ENCODE peak calls at places on chromosomes 12 and 14, in seven cellular contexts. One of them, this sample, is unnamed.

GRCh38 chr14:19878029-19878642 is 3.2 kb downstream of the OR4K2 start:
- DNase-seq in adrenal gland: no peak
- DNase-seq in heart left ventricle: no peak
- DNase-seq in NB4: peak
- DNase-seq in H1: no peak
- DNase-seq in tibial nerve: no peak
- DNase-seq in spleen: no peak
- DNase-seq in this sample: no peak

GRCh38 chr12:126791122-126791521 is 1475.8 kb upstream of the TMEM132C start:
- DNase-seq in adrenal gland: no peak
- DNase-seq in H1: no peak
- DNase-seq in heart left ventricle: no peak
- DNase-seq in tibial nerve: no peak
- DNase-seq in NB4: no peak
- DNase-seq in spleen: no peak
- DNase-seq in this sample: no peak

GRCh38 chr12:53825246-53826081 is 73.7 kb upstream of the CISTR start:
- DNase-seq in spleen: no peak
- DNase-seq in heart left ventricle: no peak
- DNase-seq in H1: no peak
- DNase-seq in adrenal gland: no peak
- DNase-seq in tibial nerve: no peak
- DNase-seq in NB4: no peak
- DNase-seq in this sample: no peak

GRCh38 chr12:71452006-71452405 is 12.4 kb downstream of the LGR5 start:
- DNase-seq in adrenal gland: no peak
- DNase-seq in tibial nerve: no peak
- DNase-seq in NB4: no peak
- DNase-seq in H1: no peak
- DNase-seq in heart left ventricle: no peak
- DNase-seq in spleen: no peak
- DNase-seq in this sample: no peak

GRCh38 chr12:55258288-55258687 is 13.9 kb downstream of the OR6C74 start:
- DNase-seq in NB4: no peak
- DNase-seq in H1: no peak
- DNase-seq in heart left ventricle: no peak
- DNase-seq in tibial nerve: no peak
- DNase-seq in spleen: no peak
- DNase-seq in adrenal gland: no peak
- DNase-seq in this sample: no peak

GRCh38 chr12:81034926-81035325 is 43.0 kb upstream of the ACSS3 start:
- DNase-seq in NB4: no peak
- DNase-seq in adrenal gland: no peak
- DNase-seq in H1: no peak
- DNase-seq in tibial nerve: no peak
- DNase-seq in heart left ventricle: no peak
- DNase-seq in spleen: no peak
- DNase-seq in this sample: no peak

GRCh38 chr14:38078393-38078792 is 129.3 kb upstream of the SSTR1 start:
- DNase-seq in heart left ventricle: no peak
- DNase-seq in spleen: peak
- DNase-seq in H1: no peak
- DNase-seq in NB4: no peak
- DNase-seq in tibial nerve: no peak
- DNase-seq in adrenal gland: peak
- DNase-seq in this sample: no peak

GRCh38 chr12:25960926-25961325 is 2.4 kb downstream of the RASSF8 start:
- DNase-seq in tibial nerve: no peak
- DNase-seq in NB4: no peak
- DNase-seq in adrenal gland: no peak
- DNase-seq in heart left ventricle: no peak
- DNase-seq in H1: no peak
- DNase-seq in spleen: no peak
- DNase-seq in this sample: no peak

GRCh38 chr14:37595809-37596595 is 573 bp downstream of the TTC6 start:
- DNase-seq in NB4: peak
- DNase-seq in spleen: no peak
- DNase-seq in adrenal gland: no peak
- DNase-seq in tibial nerve: no peak
- DNase-seq in heart left ventricle: no peak
- DNase-seq in H1: no peak
- DNase-seq in this sample: no peak

GRCh38 chr12:1022032-1022970 is 31.3 kb downstream of the ERC1 start:
- DNase-seq in tibial nerve: no peak
- DNase-seq in adrenal gland: no peak
- DNase-seq in NB4: no peak
- DNase-seq in spleen: no peak
- DNase-seq in H1: no peak
- DNase-seq in heart left ventricle: no peak
- DNase-seq in this sample: no peak

GRCh38 chr12:128578045-128578444 is 245.7 kb downstream of the SLC15A4 start:
- DNase-seq in H1: no peak
- DNase-seq in tibial nerve: no peak
- DNase-seq in NB4: no peak
- DNase-seq in spleen: no peak
- DNase-seq in heart left ventricle: no peak
- DNase-seq in adrenal gland: no peak
- DNase-seq in this sample: no peak

GRCh38 chr12:128586630-128587029 is 237.1 kb downstream of the SLC15A4 start:
- DNase-seq in spleen: no peak
- DNase-seq in NB4: no peak
- DNase-seq in heart left ventricle: no peak
- DNase-seq in tibial nerve: no peak
- DNase-seq in H1: no peak
- DNase-seq in adrenal gland: no peak
- DNase-seq in this sample: no peak

GRCh38 chr12:128587918-128588317 is 235.8 kb downstream of the SLC15A4 start:
- DNase-seq in H1: no peak
- DNase-seq in NB4: no peak
- DNase-seq in tibial nerve: no peak
- DNase-seq in heart left ventricle: no peak
- DNase-seq in adrenal gland: no peak
- DNase-seq in spleen: no peak
- DNase-seq in this sample: no peak

GRCh38 chr12:128583453-128583852 is 240.3 kb downstream of the SLC15A4 start:
- DNase-seq in adrenal gland: no peak
- DNase-seq in NB4: no peak
- DNase-seq in spleen: no peak
- DNase-seq in tibial nerve: no peak
- DNase-seq in H1: peak
- DNase-seq in heart left ventricle: no peak
- DNase-seq in this sample: no peak
- TF ChIP-seq CTCF in adrenal gland: no peak
- TF ChIP-seq CTCF in NB4: no peak
- TF ChIP-seq CTCF in spleen: no peak
- TF ChIP-seq CTCF in tibial nerve: no peak
- TF ChIP-seq CTCF in H1: peak
- TF ChIP-seq CTCF in heart left ventricle: no peak
- TF ChIP-seq CTCF in this sample: no peak

DNA sequence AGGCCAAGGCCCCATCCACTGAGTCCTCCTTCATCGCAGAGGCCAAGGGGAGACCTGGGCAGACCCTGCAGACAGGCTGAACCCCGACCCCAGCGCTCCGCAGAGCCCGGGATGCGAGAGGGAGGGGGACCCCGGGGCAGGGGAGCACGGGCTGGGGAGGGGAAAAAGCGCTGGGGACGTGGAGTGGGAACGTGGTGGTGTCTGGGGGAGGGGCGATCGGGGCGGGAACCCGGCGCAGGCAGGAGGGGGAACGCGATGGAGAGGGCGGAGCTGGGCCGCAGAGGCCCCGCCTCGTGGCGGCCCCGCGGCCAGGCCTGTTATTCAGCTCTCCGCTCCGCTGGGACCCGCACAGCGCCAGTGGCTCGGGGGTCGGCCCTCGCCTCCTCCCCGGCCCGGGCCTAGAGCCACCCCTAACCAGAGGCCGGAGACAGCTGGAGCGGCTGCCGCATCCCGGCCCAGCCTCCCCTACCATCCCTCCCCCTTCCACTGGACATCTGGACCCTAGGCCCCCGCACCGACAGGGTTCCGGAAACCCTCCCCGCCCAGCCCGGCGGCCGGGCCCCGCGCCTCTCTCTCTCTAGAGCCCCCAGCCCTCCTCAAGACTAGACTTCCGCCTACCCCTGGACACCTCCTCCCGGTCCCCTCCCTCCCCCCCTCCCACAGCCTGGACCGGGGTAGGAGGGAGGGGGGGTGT is at the start of gene ARHGEF25:
- DNase-seq in adrenal gland: peak
- DNase-seq in NB4: no peak
- DNase-seq in H1: no peak
- DNase-seq in tibial nerve: peak
- DNase-seq in spleen: no peak
- DNase-seq in heart left ventricle: peak
- DNase-seq in this sample: peak
- TF ChIP-seq POLR2A in adrenal gland: no peak
- TF ChIP-seq POLR2A in NB4: no peak
- TF ChIP-seq POLR2A in H1: no peak
- TF ChIP-seq POLR2A in tibial nerve: no peak
- TF ChIP-seq POLR2A in spleen: no peak
- TF ChIP-seq POLR2A in heart left ventricle: no peak
- TF ChIP-seq POLR2A in this sample: peak

GRCh38 chr12:103966736-103967135 is 1.1 kb downstream of the TDG start:
- DNase-seq in H1: no peak
- DNase-seq in heart left ventricle: no peak
- DNase-seq in tibial nerve: no peak
- DNase-seq in NB4: no peak
- DNase-seq in adrenal gland: no peak
- DNase-seq in spleen: no peak
- DNase-seq in this sample: no peak

GRCh38 chr12:103964805-103965204 is 867 bp upstream of the TDG start:
- DNase-seq in tibial nerve: no peak
- DNase-seq in NB4: no peak
- DNase-seq in spleen: no peak
- DNase-seq in adrenal gland: no peak
- DNase-seq in heart left ventricle: no peak
- DNase-seq in H1: no peak
- DNase-seq in this sample: no peak

GRCh38 chr12:103962493-103962892 is 3.2 kb upstream of the TDG start:
- DNase-seq in tibial nerve: no peak
- DNase-seq in spleen: no peak
- DNase-seq in heart left ventricle: no peak
- DNase-seq in NB4: no peak
- DNase-seq in adrenal gland: no peak
- DNase-seq in H1: no peak
- DNase-seq in this sample: no peak

GRCh38 chr12:103965255-103965589 is 450 bp upstream of the TDG start:
- DNase-seq in tibial nerve: no peak
- DNase-seq in NB4: no peak
- DNase-seq in adrenal gland: no peak
- DNase-seq in heart left ventricle: no peak
- DNase-seq in H1: no peak
- DNase-seq in spleen: no peak
- DNase-seq in this sample: no peak

DNA sequence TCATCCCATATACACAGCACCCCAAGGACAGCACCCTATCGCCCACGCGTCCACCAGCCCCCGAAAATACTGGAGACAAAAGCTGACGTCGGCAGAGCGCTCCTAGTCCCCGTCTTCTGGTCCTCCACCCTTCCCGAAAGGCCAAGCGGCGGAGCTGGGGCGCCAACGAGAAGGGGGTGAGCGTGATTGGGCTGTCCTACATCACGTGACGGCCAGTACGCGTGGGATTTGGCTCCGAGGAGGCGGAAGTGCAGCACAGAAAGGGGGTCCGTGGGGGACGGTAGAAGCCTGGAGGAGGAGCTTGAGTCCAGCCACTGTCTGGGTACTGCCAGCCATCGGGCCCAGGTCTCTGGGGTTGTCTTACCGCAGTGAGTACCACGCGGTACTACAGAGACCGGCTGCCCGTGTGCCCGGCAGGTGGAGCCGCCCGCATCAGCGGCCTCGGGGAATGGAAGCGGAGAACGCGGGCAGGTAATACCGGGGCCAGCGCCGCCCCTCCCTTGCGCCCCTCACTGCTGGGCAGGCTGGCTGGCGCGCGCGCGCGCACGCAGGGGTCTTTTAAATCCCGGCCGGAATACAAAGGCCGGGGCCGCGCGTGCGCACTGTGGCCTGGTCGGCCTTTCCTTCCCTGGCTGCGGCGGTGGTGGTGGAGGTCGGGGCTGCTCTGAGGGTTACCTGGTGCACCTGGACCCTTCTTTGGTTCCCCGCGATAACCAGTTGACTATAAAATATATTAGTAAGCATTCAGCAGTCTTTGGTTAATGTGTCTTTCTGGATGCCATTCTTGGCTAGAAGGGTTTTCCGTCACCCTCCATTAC is at the start of gene TDG:
- DNase-seq in tibial nerve: peak
- DNase-seq in adrenal gland: peak
- DNase-seq in NB4: peak
- DNase-seq in heart left ventricle: peak
- DNase-seq in spleen: peak
- DNase-seq in H1: peak
- DNase-seq in this sample: peak
- TF ChIP-seq CTCF in tibial nerve: peak
- TF ChIP-seq CTCF in adrenal gland: peak
- TF ChIP-seq CTCF in NB4: no peak
- TF ChIP-seq CTCF in heart left ventricle: no peak
- TF ChIP-seq CTCF in spleen: peak
- TF ChIP-seq CTCF in H1: no peak
- TF ChIP-seq CTCF in this sample: no peak

GRCh38 chr14:87993485-87993809 is 465 bp upstream of the GALC start:
- DNase-seq in NB4: no peak
- DNase-seq in heart left ventricle: no peak
- DNase-seq in adrenal gland: no peak
- DNase-seq in tibial nerve: no peak
- DNase-seq in H1: no peak
- DNase-seq in spleen: no peak
- DNase-seq in this sample: no peak

GRCh38 chr14:87992349-87992719 is 648 bp downstream of the GALC start:
- DNase-seq in NB4: no peak
- DNase-seq in tibial nerve: no peak
- DNase-seq in H1: no peak
- DNase-seq in adrenal gland: peak
- DNase-seq in heart left ventricle: no peak
- DNase-seq in spleen: no peak
- DNase-seq in this sample: no peak

GRCh38 chr14:87989613-87990299 is 3.2 kb downstream of the GALC start:
- DNase-seq in spleen: no peak
- DNase-seq in H1: no peak
- DNase-seq in adrenal gland: no peak
- DNase-seq in NB4: no peak
- DNase-seq in heart left ventricle: no peak
- DNase-seq in tibial nerve: no peak
- DNase-seq in this sample: no peak

GRCh38 chr14:87992720-87993484 is at the start of gene GALC:
- DNase-seq in spleen: peak
- DNase-seq in H1: peak
- DNase-seq in tibial nerve: peak
- DNase-seq in adrenal gland: peak
- DNase-seq in NB4: peak
- DNase-seq in heart left ventricle: peak
- DNase-seq in this sample: peak

DNA sequence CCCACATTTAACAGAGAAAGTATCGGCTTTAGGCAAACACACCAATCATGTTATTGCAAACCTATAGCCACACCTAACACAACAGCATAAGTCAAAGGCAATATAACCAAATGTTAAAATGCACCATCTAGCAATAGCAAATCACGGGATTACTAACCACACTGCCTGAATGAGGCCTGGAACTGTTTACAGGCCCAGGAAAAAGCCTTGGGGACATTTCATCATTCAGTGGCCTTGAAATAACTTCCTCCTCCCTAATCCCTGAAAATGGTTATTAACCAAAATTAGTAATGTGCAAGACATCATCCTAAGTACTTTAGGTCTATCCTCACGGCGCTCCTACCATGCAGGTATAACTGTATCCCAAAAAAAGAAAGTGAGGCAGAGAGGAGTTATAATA is 2.3 kb downstream of the GALC start:
- DNase-seq in tibial nerve: no peak
- DNase-seq in NB4: peak
- DNase-seq in H1: no peak
- DNase-seq in heart left ventricle: no peak
- DNase-seq in adrenal gland: no peak
- DNase-seq in spleen: no peak
- DNase-seq in this sample: no peak
- TF ChIP-seq POLR2A in tibial nerve: no peak
- TF ChIP-seq POLR2A in NB4: no peak
- TF ChIP-seq POLR2A in H1: no peak
- TF ChIP-seq POLR2A in heart left ventricle: no peak
- TF ChIP-seq POLR2A in adrenal gland: no peak
- TF ChIP-seq POLR2A in spleen: no peak
- TF ChIP-seq POLR2A in this sample: no peak

This sample was measured in endothelial cell of umbilical vein.